ENCODE peak calls at places on chromosomes 1 and 21, in ten cellular contexts. One of them, this sample, is unnamed.

GRCh38 chr1:92808353-92808752 is 23.4 kb upstream of the EVI5 start:
- DNase-seq in GM10248: no peak
- DNase-seq in HCT116: no peak
- DNase-seq in B cell: no peak
- DNase-seq in esophagus muscularis mucosa: no peak
- DNase-seq in stimulated activated CD8-positive, alpha-beta memory T cell treated with anti-CD3 and anti-CD28 coated beads, Interleukin-7, amount 100 ng/mL, for 1 hour: no peak
- DNase-seq in GOT3: no peak
- DNase-seq in stimulated activated CD4-positive, alpha-beta T cell treated with anti-CD3 and anti-CD28 coated beads, Interleukin-1b, Interleukin-23, amount 100 ng/mL, for 4 hours: no peak
- DNase-seq in testis: no peak
- DNase-seq in endothelial cell: no peak
- DNase-seq in this sample: no peak

GRCh38 chr1:1433804-1434130 is 1.7 kb upstream of the VWA1 start:
- DNase-seq in GM10248: peak; percentile 23
- DNase-seq in HCT116: peak; percentile 56
- DNase-seq in B cell: no peak
- DNase-seq in esophagus muscularis mucosa: no peak
- DNase-seq in stimulated activated CD8-positive, alpha-beta memory T cell treated with anti-CD3 and anti-CD28 coated beads, Interleukin-7, amount 100 ng/mL, for 1 hour: no peak
- DNase-seq in GOT3: no peak
- DNase-seq in stimulated activated CD4-positive, alpha-beta T cell treated with anti-CD3 and anti-CD28 coated beads, Interleukin-1b, Interleukin-23, amount 100 ng/mL, for 4 hours: peak; percentile 41
- DNase-seq in testis: no peak
- DNase-seq in endothelial cell: no peak
- DNase-seq in this sample: peak; percentile 77

GRCh38 chr1:68384872-68385390 is 64.8 kb downstream of the RPE65 start:
- DNase-seq in GM10248: no peak
- DNase-seq in HCT116: peak; percentile 95
- DNase-seq in B cell: no peak
- DNase-seq in esophagus muscularis mucosa: no peak
- DNase-seq in stimulated activated CD8-positive, alpha-beta memory T cell treated with anti-CD3 and anti-CD28 coated beads, Interleukin-7, amount 100 ng/mL, for 1 hour: no peak
- DNase-seq in GOT3: no peak
- DNase-seq in stimulated activated CD4-positive, alpha-beta T cell treated with anti-CD3 and anti-CD28 coated beads, Interleukin-1b, Interleukin-23, amount 100 ng/mL, for 4 hours: no peak
- DNase-seq in testis: no peak
- DNase-seq in endothelial cell: no peak
- DNase-seq in this sample: no peak

GRCh38 chr1:168101336-168101735 is 35.4 kb downstream of the GPR161 start:
- DNase-seq in GM10248: no peak
- DNase-seq in HCT116: no peak
- DNase-seq in B cell: no peak
- DNase-seq in esophagus muscularis mucosa: no peak
- DNase-seq in stimulated activated CD8-positive, alpha-beta memory T cell treated with anti-CD3 and anti-CD28 coated beads, Interleukin-7, amount 100 ng/mL, for 1 hour: no peak
- DNase-seq in GOT3: no peak
- DNase-seq in stimulated activated CD4-positive, alpha-beta T cell treated with anti-CD3 and anti-CD28 coated beads, Interleukin-1b, Interleukin-23, amount 100 ng/mL, for 4 hours: no peak
- DNase-seq in testis: no peak
- DNase-seq in endothelial cell: no peak
- DNase-seq in this sample: no peak

GRCh38 chr1:228216371-228217320 is 8.8 kb downstream of the OBSCN start:
- DNase-seq in GM10248: no peak
- DNase-seq in HCT116: no peak
- DNase-seq in B cell: no peak
- DNase-seq in esophagus muscularis mucosa: no peak
- DNase-seq in stimulated activated CD8-positive, alpha-beta memory T cell treated with anti-CD3 and anti-CD28 coated beads, Interleukin-7, amount 100 ng/mL, for 1 hour: no peak
- DNase-seq in GOT3: no peak
- DNase-seq in stimulated activated CD4-positive, alpha-beta T cell treated with anti-CD3 and anti-CD28 coated beads, Interleukin-1b, Interleukin-23, amount 100 ng/mL, for 4 hours: no peak
- DNase-seq in testis: no peak
- DNase-seq in endothelial cell: no peak
- DNase-seq in this sample: no peak

GRCh38 chr1:199272690-199273089 is 633.9 kb downstream of the PTPRC start:
- DNase-seq in GM10248: peak; percentile 20
- DNase-seq in HCT116: peak; percentile 71
- DNase-seq in B cell: no peak
- DNase-seq in esophagus muscularis mucosa: no peak
- DNase-seq in stimulated activated CD8-positive, alpha-beta memory T cell treated with anti-CD3 and anti-CD28 coated beads, Interleukin-7, amount 100 ng/mL, for 1 hour: no peak
- DNase-seq in GOT3: no peak
- DNase-seq in stimulated activated CD4-positive, alpha-beta T cell treated with anti-CD3 and anti-CD28 coated beads, Interleukin-1b, Interleukin-23, amount 100 ng/mL, for 4 hours: no peak
- DNase-seq in testis: no peak
- DNase-seq in endothelial cell: no peak
- DNase-seq in this sample: no peak

GRCh38 chr1:152462636-152463035 is 48.0 kb upstream of the LCE5A start:
- DNase-seq in GM10248: no peak
- DNase-seq in HCT116: no peak
- DNase-seq in B cell: no peak
- DNase-seq in esophagus muscularis mucosa: no peak
- DNase-seq in stimulated activated CD8-positive, alpha-beta memory T cell treated with anti-CD3 and anti-CD28 coated beads, Interleukin-7, amount 100 ng/mL, for 1 hour: no peak
- DNase-seq in GOT3: no peak
- DNase-seq in stimulated activated CD4-positive, alpha-beta T cell treated with anti-CD3 and anti-CD28 coated beads, Interleukin-1b, Interleukin-23, amount 100 ng/mL, for 4 hours: no peak
- DNase-seq in testis: no peak
- DNase-seq in endothelial cell: no peak
- DNase-seq in this sample: no peak

GRCh38 chr1:211918665-211919414 is 88.3 kb upstream of the LPGAT1 start:
- DNase-seq in GM10248: no peak
- DNase-seq in HCT116: no peak
- DNase-seq in B cell: no peak
- DNase-seq in esophagus muscularis mucosa: no peak
- DNase-seq in stimulated activated CD8-positive, alpha-beta memory T cell treated with anti-CD3 and anti-CD28 coated beads, Interleukin-7, amount 100 ng/mL, for 1 hour: no peak
- DNase-seq in GOT3: no peak
- DNase-seq in stimulated activated CD4-positive, alpha-beta T cell treated with anti-CD3 and anti-CD28 coated beads, Interleukin-1b, Interleukin-23, amount 100 ng/mL, for 4 hours: no peak
- DNase-seq in testis: no peak
- DNase-seq in endothelial cell: no peak
- DNase-seq in this sample: no peak

GRCh38 chr1:95084317-95085176 is 11.8 kb upstream of the ALG14 start:
- DNase-seq in GM10248: peak; percentile 59
- DNase-seq in HCT116: peak; percentile 47
- DNase-seq in B cell: peak; percentile 72
- DNase-seq in esophagus muscularis mucosa: no peak
- DNase-seq in stimulated activated CD8-positive, alpha-beta memory T cell treated with anti-CD3 and anti-CD28 coated beads, Interleukin-7, amount 100 ng/mL, for 1 hour: no peak
- DNase-seq in GOT3: no peak
- DNase-seq in stimulated activated CD4-positive, alpha-beta T cell treated with anti-CD3 and anti-CD28 coated beads, Interleukin-1b, Interleukin-23, amount 100 ng/mL, for 4 hours: peak; percentile 8
- DNase-seq in testis: no peak
- DNase-seq in endothelial cell: peak; percentile 27
- DNase-seq in this sample: peak; percentile 15

GRCh38 chr21:41951876-41952567 is 1.8 kb downstream of the C2CD2 start:
- DNase-seq in GM10248: no peak
- DNase-seq in HCT116: no peak
- DNase-seq in B cell: no peak
- DNase-seq in esophagus muscularis mucosa: no peak
- DNase-seq in stimulated activated CD8-positive, alpha-beta memory T cell treated with anti-CD3 and anti-CD28 coated beads, Interleukin-7, amount 100 ng/mL, for 1 hour: no peak
- DNase-seq in GOT3: no peak
- DNase-seq in stimulated activated CD4-positive, alpha-beta T cell treated with anti-CD3 and anti-CD28 coated beads, Interleukin-1b, Interleukin-23, amount 100 ng/mL, for 4 hours: no peak
- DNase-seq in testis: no peak
- DNase-seq in endothelial cell: no peak
- DNase-seq in this sample: no peak

GRCh38 chr1:28783363-28783762 is 28.6 kb upstream of the OPRD1 start:
- DNase-seq in GM10248: no peak
- DNase-seq in HCT116: no peak
- DNase-seq in B cell: no peak
- DNase-seq in esophagus muscularis mucosa: no peak
- DNase-seq in stimulated activated CD8-positive, alpha-beta memory T cell treated with anti-CD3 and anti-CD28 coated beads, Interleukin-7, amount 100 ng/mL, for 1 hour: no peak
- DNase-seq in GOT3: no peak
- DNase-seq in stimulated activated CD4-positive, alpha-beta T cell treated with anti-CD3 and anti-CD28 coated beads, Interleukin-1b, Interleukin-23, amount 100 ng/mL, for 4 hours: no peak
- DNase-seq in testis: no peak
- DNase-seq in endothelial cell: no peak
- DNase-seq in this sample: no peak

GRCh38 chr1:158121604-158122254 is 59.0 kb upstream of the CD1D start:
- DNase-seq in GM10248: peak; percentile 45
- DNase-seq in HCT116: peak; percentile 59
- DNase-seq in B cell: peak; percentile 34
- DNase-seq in esophagus muscularis mucosa: no peak
- DNase-seq in stimulated activated CD8-positive, alpha-beta memory T cell treated with anti-CD3 and anti-CD28 coated beads, Interleukin-7, amount 100 ng/mL, for 1 hour: no peak
- DNase-seq in GOT3: no peak
- DNase-seq in stimulated activated CD4-positive, alpha-beta T cell treated with anti-CD3 and anti-CD28 coated beads, Interleukin-1b, Interleukin-23, amount 100 ng/mL, for 4 hours: no peak
- DNase-seq in testis: peak; percentile 50
- DNase-seq in endothelial cell: peak; percentile 62
- DNase-seq in this sample: peak; percentile 34